ENCODE peak calls at places on chromosomes 12 and 14, in five cellular contexts. One of them, this sample, is unnamed. For H3K4me1 and H3K9me3, the result is how much of the 10 kb centered on the place peaks cover.

GRCh38 chr12:46549527-46550265 is 177.1 kb upstream of the SLC38A2 start:
- DNase-seq in upper lobe of left lung: no peak
- DNase-seq in cardiac muscle cell: peak
- DNase-seq in gastrocnemius medialis: no peak
- DNase-seq in astrocyte: peak
- DNase-seq in this sample: no peak

GRCh38 chr12:7156259-7157197 is 26.4 kb downstream of the CLSTN3 start:
- DNase-seq in upper lobe of left lung: no peak
- DNase-seq in cardiac muscle cell: no peak
- DNase-seq in gastrocnemius medialis: no peak
- DNase-seq in astrocyte: no peak
- DNase-seq in this sample: no peak

GRCh38 chr14:100955201-100955600 is 51.7 kb upstream of the RTL1 start:
- DNase-seq in upper lobe of left lung: no peak
- DNase-seq in cardiac muscle cell: peak
- DNase-seq in gastrocnemius medialis: no peak
- DNase-seq in astrocyte: peak
- DNase-seq in this sample: no peak

GRCh38 chr12:124545508-124546418 is 21.6 kb downstream of the NCOR2 start:
- DNase-seq in upper lobe of left lung: no peak
- DNase-seq in cardiac muscle cell: no peak
- DNase-seq in gastrocnemius medialis: no peak
- DNase-seq in astrocyte: peak
- DNase-seq in this sample: no peak

GRCh38 chr14:85416771-85417170 is 113.2 kb upstream of the FLRT2 start:
- DNase-seq in upper lobe of left lung: no peak
- DNase-seq in cardiac muscle cell: peak
- DNase-seq in gastrocnemius medialis: no peak
- DNase-seq in astrocyte: peak
- DNase-seq in this sample: no peak

GRCh38 chr12:89427508-89428156 is 75.3 kb upstream of the DUSP6 start:
- DNase-seq in upper lobe of left lung: no peak
- DNase-seq in cardiac muscle cell: no peak
- DNase-seq in gastrocnemius medialis: no peak
- DNase-seq in astrocyte: no peak
- DNase-seq in this sample: no peak

GRCh38 chr12:10205251-10205807 is 7.3 kb upstream of the GABARAPL1 start:
- DNase-seq in upper lobe of left lung: no peak
- DNase-seq in cardiac muscle cell: no peak
- DNase-seq in gastrocnemius medialis: no peak
- DNase-seq in astrocyte: peak
- DNase-seq in this sample: no peak

GRCh38 chr12:66403746-66404145 is 101.5 kb downstream of the HELB start:
- DNase-seq in upper lobe of left lung: no peak
- DNase-seq in cardiac muscle cell: no peak
- DNase-seq in gastrocnemius medialis: no peak
- DNase-seq in astrocyte: no peak
- DNase-seq in this sample: no peak

GRCh38 chr12:50252977-50253376 is 30.3 kb downstream of the LIMA1 start:
- DNase-seq in upper lobe of left lung: no peak
- DNase-seq in cardiac muscle cell: no peak
- DNase-seq in gastrocnemius medialis: no peak
- DNase-seq in astrocyte: no peak
- DNase-seq in this sample: no peak

GRCh38 chr12:57892232-57892987 is 45.9 kb upstream of the CTDSP2 start:
- DNase-seq in upper lobe of left lung: no peak
- DNase-seq in cardiac muscle cell: no peak
- DNase-seq in gastrocnemius medialis: no peak
- DNase-seq in astrocyte: no peak
- DNase-seq in this sample: no peak
- H3K4me1 ChIP-seq in upper lobe of left lung: half or more
- H3K4me1 ChIP-seq in cardiac muscle cell: half or more
- H3K4me1 ChIP-seq in gastrocnemius medialis: half or more
- H3K4me1 ChIP-seq in astrocyte: half or more
- H3K4me1 ChIP-seq in this sample: half or more

DNA sequence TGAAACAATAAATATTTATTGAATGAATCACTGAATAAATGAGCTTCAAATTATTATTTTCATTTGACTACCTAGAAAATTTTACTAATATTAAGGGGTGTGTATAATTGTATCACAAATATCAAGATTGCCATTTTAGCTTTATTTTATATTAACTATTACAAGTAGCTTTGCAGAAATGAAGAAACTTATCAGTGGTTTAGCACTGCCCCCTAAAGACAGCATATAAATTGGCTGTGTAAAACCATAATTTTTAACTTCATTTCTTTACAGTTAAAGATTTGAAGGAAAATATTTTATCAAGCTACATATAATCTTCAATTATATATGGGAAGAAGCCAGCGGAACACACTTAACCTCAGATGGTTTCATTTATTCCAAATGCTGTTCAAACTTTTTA is 11.4 kb downstream of the GARIN6 start:
- DNase-seq in upper lobe of left lung: no peak
- DNase-seq in cardiac muscle cell: peak
- DNase-seq in gastrocnemius medialis: no peak
- DNase-seq in astrocyte: peak
- DNase-seq in this sample: no peak
- TF ChIP-seq CTCF in upper lobe of left lung: no peak
- TF ChIP-seq CTCF in cardiac muscle cell: no peak
- TF ChIP-seq CTCF in gastrocnemius medialis: no peak
- TF ChIP-seq CTCF in astrocyte: peak
- TF ChIP-seq CTCF in this sample: no peak

GRCh38 chr12:92600052-92600451 is 102.7 kb upstream of the PLEKHG7 start:
- DNase-seq in upper lobe of left lung: no peak
- DNase-seq in cardiac muscle cell: no peak
- DNase-seq in gastrocnemius medialis: no peak
- DNase-seq in astrocyte: no peak
- DNase-seq in this sample: no peak
- H3K9me3 ChIP-seq in upper lobe of left lung: under half
- H3K9me3 ChIP-seq in cardiac muscle cell: under half
- H3K9me3 ChIP-seq in gastrocnemius medialis: under half
- H3K9me3 ChIP-seq in astrocyte: under half
- H3K9me3 ChIP-seq in this sample: under half

DNA sequence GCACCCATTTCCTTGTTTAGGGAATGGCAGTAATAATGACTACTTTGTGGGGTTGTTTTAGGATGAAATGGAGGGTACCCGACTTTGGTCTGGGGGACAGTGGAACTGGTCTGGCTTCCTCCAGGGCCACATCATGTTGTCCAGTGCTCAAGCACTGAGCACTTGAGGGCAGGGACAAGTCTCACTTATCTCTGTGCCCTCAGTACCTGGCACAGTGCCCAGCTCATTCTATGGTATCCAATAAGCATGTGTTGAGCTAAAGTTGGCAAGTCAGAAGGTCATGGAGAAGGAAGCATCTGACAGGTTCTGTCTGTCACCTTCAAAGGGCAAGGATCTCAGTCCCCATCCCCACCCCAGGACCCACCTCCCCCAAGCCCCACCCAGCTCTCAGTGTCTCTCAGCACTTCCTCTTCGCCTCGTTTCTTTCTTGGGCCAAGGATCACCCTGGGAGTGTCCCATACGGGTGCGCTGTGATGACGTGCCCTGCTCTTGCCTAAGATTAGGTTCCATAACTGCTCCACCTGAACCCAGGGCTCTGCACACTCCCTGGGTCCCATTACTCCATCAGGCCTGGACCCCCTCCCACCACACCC is 24.3 kb upstream of the TMEM106C start:
- DNase-seq in upper lobe of left lung: no peak
- DNase-seq in cardiac muscle cell: no peak
- DNase-seq in gastrocnemius medialis: no peak
- DNase-seq in astrocyte: no peak
- DNase-seq in this sample: no peak
- H3K4me1 ChIP-seq in upper lobe of left lung: under half
- H3K4me1 ChIP-seq in cardiac muscle cell: under half
- H3K4me1 ChIP-seq in gastrocnemius medialis: under half
- H3K4me1 ChIP-seq in astrocyte: under half
- H3K4me1 ChIP-seq in this sample: under half

GRCh38 chr12:39959016-39959415 is 146.9 kb downstream of the SLC2A13 start:
- DNase-seq in upper lobe of left lung: no peak
- DNase-seq in cardiac muscle cell: no peak
- DNase-seq in gastrocnemius medialis: no peak
- DNase-seq in astrocyte: no peak
- DNase-seq in this sample: no peak

GRCh38 chr12:39959467-39959866 is 146.4 kb downstream of the SLC2A13 start:
- DNase-seq in upper lobe of left lung: no peak
- DNase-seq in cardiac muscle cell: no peak
- DNase-seq in gastrocnemius medialis: no peak
- DNase-seq in astrocyte: no peak
- DNase-seq in this sample: no peak

GRCh38 chr12:39958377-39958776 is 147.5 kb downstream of the SLC2A13 start:
- DNase-seq in upper lobe of left lung: no peak
- DNase-seq in cardiac muscle cell: peak
- DNase-seq in gastrocnemius medialis: no peak
- DNase-seq in astrocyte: no peak
- DNase-seq in this sample: no peak
- TF ChIP-seq CTCF in upper lobe of left lung: no peak
- TF ChIP-seq CTCF in cardiac muscle cell: peak
- TF ChIP-seq CTCF in gastrocnemius medialis: no peak
- TF ChIP-seq CTCF in astrocyte: no peak
- TF ChIP-seq CTCF in this sample: no peak

DNA sequence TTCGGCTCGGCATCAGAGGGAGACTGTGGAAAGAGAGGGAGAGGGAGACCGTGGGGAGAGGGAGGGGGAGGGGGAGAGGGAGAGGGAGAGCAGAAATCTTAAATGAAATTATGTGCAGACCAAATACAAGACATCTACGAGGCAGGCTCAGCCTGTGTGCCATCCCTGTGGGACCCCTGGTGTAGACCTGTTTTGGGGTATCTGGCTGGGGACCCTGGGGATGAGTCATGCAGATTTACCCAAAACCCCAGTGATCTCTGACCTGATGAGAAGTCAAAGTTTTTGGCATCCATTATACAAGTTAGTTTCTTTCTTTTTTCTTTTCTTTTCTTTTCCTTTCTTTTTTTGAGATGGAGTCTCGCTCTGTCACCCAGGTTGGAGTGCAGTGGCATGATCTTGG is 44.4 kb downstream of the ADGRD1 start:
- DNase-seq in upper lobe of left lung: no peak
- DNase-seq in cardiac muscle cell: no peak
- DNase-seq in gastrocnemius medialis: no peak
- DNase-seq in astrocyte: no peak
- DNase-seq in this sample: no peak
- H3K9me3 ChIP-seq in upper lobe of left lung: under half
- H3K9me3 ChIP-seq in cardiac muscle cell: under half
- H3K9me3 ChIP-seq in gastrocnemius medialis: under half
- H3K9me3 ChIP-seq in astrocyte: under half
- H3K9me3 ChIP-seq in this sample: under half

GRCh38 chr14:104793703-104793959 is 1.9 kb downstream of the AKT1 start:
- DNase-seq in upper lobe of left lung: no peak
- DNase-seq in cardiac muscle cell: no peak
- DNase-seq in gastrocnemius medialis: no peak
- DNase-seq in astrocyte: no peak
- DNase-seq in this sample: no peak

GRCh38 chr14:104792945-104793702 is 2.4 kb downstream of the AKT1 start:
- DNase-seq in upper lobe of left lung: no peak
- DNase-seq in cardiac muscle cell: no peak
- DNase-seq in gastrocnemius medialis: no peak
- DNase-seq in astrocyte: no peak
- DNase-seq in this sample: no peak

GRCh38 chr14:104792101-104792884 is 3.3 kb downstream of the AKT1 start:
- DNase-seq in upper lobe of left lung: peak
- DNase-seq in cardiac muscle cell: no peak
- DNase-seq in gastrocnemius medialis: no peak
- DNase-seq in astrocyte: no peak
- DNase-seq in this sample: no peak

GRCh38 chr14:104789752-104790743 is 5.5 kb downstream of the AKT1 start:
- DNase-seq in upper lobe of left lung: no peak
- DNase-seq in cardiac muscle cell: no peak
- DNase-seq in gastrocnemius medialis: no peak
- DNase-seq in astrocyte: no peak
- DNase-seq in this sample: no peak

GRCh38 chr14:104791425-104791824 is 4.1 kb downstream of the AKT1 start:
- DNase-seq in upper lobe of left lung: no peak
- DNase-seq in cardiac muscle cell: no peak
- DNase-seq in gastrocnemius medialis: no peak
- DNase-seq in astrocyte: no peak
- DNase-seq in this sample: no peak
- H3K4me1 ChIP-seq in upper lobe of left lung: half or more
- H3K4me1 ChIP-seq in cardiac muscle cell: under half
- H3K4me1 ChIP-seq in gastrocnemius medialis: under half
- H3K4me1 ChIP-seq in astrocyte: under half
- H3K4me1 ChIP-seq in this sample: under half